ENCODE peak calls at places on chromosomes 5 and 9, in eight cellular contexts. C is cardiac fibroblast; E is glutamatergic neuron; S is AG09309; F is pancreas; K is activated CD8-positive, alpha-beta T cell treated with anti-CD3 and anti-CD28 coated beads for 36 hours; G is dorsolateral prefrontal cortex; R is A673. H is an unnamed sample.

GRCh38 chr5:14959443-14960119 is 88.0 kb upstream of the ANKH start:
- DNase-seq in C (no peak), E (no peak), S (no peak), F (no peak), K (no peak), G (no peak), R (no peak), H (peak; percentile 70)

GRCh38 chr5:1412163-1412562 is 33.1 kb downstream of the SLC6A3 start:
- DNase-seq in C (no peak), E (no peak), S (no peak), F (no peak), K (no peak), G (no peak), R (no peak), H (no peak)

GRCh38 chr9:120985759-120986353 is 59.3 kb upstream of the TRAF1 start:
- DNase-seq in C (peak; percentile 69), E (no peak), S (peak; percentile 43), F (no peak), K (no peak), G (no peak), R (peak; percentile 64), H (peak; percentile 61)

GRCh38 chr9:96621619-96622018 is 2.0 kb upstream of the CDC14B start:
- DNase-seq in C (peak; percentile 43), E (no peak), S (no peak), F (no peak), K (no peak), G (no peak), R (no peak), H (no peak)

GRCh38 chr9:13429271-13429670 is 149.8 kb upstream of the MPDZ start:
- DNase-seq in C (no peak), E (no peak), S (no peak), F (no peak), K (no peak), G (no peak), R (no peak), H (no peak)

GRCh38 chr5:120690621-120691407 is 226.7 kb downstream of the PRR16 start:
- DNase-seq in C (no peak), E (no peak), S (no peak), F (no peak), K (no peak), G (no peak), R (no peak), H (no peak)

GRCh38 chr5:132259061-132259851 is 1.8 kb downstream of the PDLIM4 start:
- DNase-seq in C (peak; percentile 93), E (peak; percentile 84), S (peak; percentile 64), F (no peak), K (no peak), G (peak; percentile 70), R (no peak), H (peak; percentile 78)

GRCh38 chr9:87750726-87751125 is 24.8 kb downstream of the CTSL start:
- DNase-seq in C (no peak), E (no peak), S (no peak), F (no peak), K (no peak), G (no peak), R (no peak), H (no peak)

GRCh38 chr5:113336975-113337374 is 97.8 kb downstream of the TSSK1B start:
- DNase-seq in C (peak; percentile 92), E (peak; percentile 18), S (peak; percentile 40), F (no peak), K (peak; percentile 11), G (no peak), R (peak; percentile 69), H (peak; percentile 81)

DNA sequence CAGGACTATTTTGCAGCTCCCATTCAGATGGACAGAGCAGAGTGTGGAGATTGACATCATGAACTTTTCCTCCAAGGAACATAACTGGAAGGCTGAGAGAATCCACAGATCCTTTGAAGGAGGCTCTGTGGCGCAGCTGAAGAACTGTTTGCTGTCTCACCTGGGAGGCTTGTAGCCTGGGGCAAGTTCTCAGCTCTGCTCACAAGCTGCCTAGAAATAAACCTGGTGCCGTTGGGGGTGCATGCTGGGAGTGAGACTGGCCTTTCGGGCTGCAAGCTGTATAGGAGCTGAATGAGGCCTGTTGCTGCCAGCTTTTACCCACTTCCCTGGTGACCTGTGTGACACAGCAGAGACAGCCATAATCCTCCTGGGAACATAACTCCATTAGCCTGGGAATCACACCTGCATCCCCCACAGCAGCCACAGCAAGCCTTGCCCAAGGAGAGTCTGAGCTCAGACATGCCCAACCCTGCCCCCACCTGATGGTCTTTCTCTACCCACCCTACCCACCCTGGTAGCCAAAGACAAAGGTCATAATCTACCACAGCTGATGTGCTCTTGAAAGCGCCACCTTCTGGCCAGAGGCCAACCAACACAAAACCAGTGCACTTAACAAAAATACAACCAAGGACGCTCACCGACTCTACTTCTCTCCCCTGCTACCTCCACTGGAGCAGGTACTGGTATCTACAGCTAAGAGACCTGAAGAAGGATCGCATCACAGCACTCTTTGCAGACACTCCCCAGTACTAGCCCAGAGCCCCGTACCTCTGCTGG is 205.1 kb upstream of the MRPS30 start:
- DNase-seq in C (no peak), E (peak; percentile 26), S (no peak), F (no peak), K (peak; percentile 11), G (no peak), R (peak; percentile 3), H (peak; percentile 30)
- TF ChIP-seq CTCF in C (no peak), E (no peak), S (no peak), F (no peak), K (no peak), G (no peak), R (no peak), H (peak; percentile 11)

DNA sequence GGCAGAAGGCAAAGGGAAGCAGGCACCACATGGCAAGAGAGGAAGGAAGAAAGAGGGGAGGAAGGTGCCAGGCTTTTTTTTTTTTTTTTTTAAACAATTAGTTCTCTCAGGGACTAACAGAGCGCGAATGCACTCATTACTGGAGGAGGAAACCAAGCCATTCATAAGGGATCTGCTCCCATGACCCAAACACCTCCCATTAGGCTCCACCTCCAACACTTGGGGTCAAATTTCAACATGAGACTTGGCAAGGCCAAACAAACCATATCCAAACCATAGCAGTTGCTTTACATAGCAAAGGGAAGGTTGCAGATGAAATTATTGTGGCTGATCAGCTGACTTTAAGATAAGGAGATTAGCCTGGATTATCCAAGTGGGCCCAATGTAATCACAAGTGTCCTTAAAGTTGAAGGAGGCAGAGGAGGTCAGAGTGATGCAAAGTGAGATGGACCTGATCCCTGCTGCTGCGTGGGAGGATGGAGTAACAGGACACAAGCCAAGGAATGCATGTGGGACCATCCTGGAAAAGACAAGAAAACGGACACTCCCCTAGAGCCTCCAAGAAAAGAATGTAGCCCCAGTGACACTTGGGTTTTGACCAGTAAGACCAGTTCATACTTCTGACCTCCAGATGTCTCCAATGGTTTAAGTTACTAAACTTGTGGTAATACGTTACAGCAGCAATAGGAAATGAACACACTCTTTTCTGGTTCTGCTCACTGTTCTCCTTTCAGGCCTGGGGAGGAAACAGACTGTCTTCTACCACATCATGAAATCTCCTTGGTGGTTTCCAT is 167.3 kb downstream of the GNAQ start:
- DNase-seq in C (peak; percentile 86), E (no peak), S (no peak), F (no peak), K (no peak), G (no peak), R (no peak), H (no peak)
- TF ChIP-seq CTCF in C (no peak), E (no peak), S (peak; percentile 2), F (no peak), K (no peak), G (no peak), R (no peak), H (no peak)

GRCh38 chr5:124736814-124737186 is 9.6 kb downstream of the ZNF608 start:
- DNase-seq in C (no peak), E (no peak), S (no peak), F (no peak), K (no peak), G (no peak), R (no peak), H (no peak)

GRCh38 chr5:124735169-124735858 is 11.1 kb downstream of the ZNF608 start:
- DNase-seq in C (peak; percentile 55), E (peak; percentile 89), S (peak; percentile 89), F (peak; percentile 38), K (no peak), G (no peak), R (peak; percentile 73), H (no peak)

GRCh38 chr5:124734574-124735168 is 11.8 kb downstream of the ZNF608 start:
- DNase-seq in C (no peak), E (no peak), S (no peak), F (no peak), K (no peak), G (no peak), R (no peak), H (no peak)

GRCh38 chr5:124737651-124738050 is 8.8 kb downstream of the ZNF608 start:
- DNase-seq in C (no peak), E (no peak), S (no peak), F (no peak), K (no peak), G (no peak), R (no peak), H (no peak)

DNA sequence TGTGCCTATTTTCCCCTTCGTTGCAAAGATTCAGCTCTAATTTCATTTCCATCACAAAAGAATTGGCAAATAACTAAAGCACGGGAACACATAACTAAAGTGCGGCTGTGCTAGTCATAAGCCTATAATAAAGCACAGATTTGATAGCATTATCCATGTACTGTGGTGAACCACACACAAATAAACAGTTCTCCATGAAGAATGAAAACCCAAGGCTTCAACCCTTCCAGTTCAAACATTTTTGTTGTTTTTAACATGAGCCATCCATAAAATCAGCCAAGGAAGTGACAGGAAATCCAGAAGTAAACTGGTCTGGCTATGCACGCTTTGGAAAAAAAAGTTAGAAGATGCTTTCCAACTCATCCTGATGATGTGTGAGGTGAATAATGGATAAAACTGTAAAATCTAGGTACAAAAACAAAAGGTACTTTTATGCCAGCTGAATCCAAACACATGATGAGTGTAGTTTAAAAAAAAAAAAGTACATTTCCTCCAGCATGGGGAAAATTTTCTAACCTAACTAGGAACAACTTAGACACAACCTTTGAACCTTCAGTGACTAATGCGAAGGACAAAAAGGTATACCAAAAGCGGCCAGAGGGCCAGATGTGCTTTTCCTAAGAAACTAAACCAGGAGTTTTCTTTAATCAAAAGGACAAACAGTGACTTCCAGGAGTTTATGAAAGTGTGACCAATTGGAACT is 10.2 kb downstream of the ZNF608 start:
- DNase-seq in C (no peak), E (no peak), S (peak; percentile 89), F (no peak), K (no peak), G (no peak), R (no peak), H (no peak)
- TF ChIP-seq CTCF in C (no peak), E (no peak), S (no peak), F (no peak), K (no peak), G (no peak), R (no peak), H (no peak)

GRCh38 chr5:181221792-181222629 is 1.1 kb upstream of the TRIM41 start:
- DNase-seq in C (peak; percentile 94), E (peak; percentile 95), S (peak; percentile 85), F (peak; percentile 95), K (peak; percentile 96), G (peak; percentile 93), R (peak; percentile 97), H (peak; percentile 98)

GRCh38 chr5:181223729-181224389 is 778 bp downstream of the TRIM41 start:
- DNase-seq in C (peak; percentile 57), E (peak; percentile 88), S (no peak), F (peak; percentile 72), K (peak; percentile 78), G (no peak), R (no peak), H (no peak)

GRCh38 chr5:181222630-181223040 is 446 bp upstream of the TRIM41 start:
- DNase-seq in C (no peak), E (no peak), S (no peak), F (no peak), K (no peak), G (no peak), R (peak; percentile 82), H (no peak)

GRCh38 chr5:181224390-181225234 is 1.5 kb downstream of the TRIM41 start:
- DNase-seq in C (no peak), E (no peak), S (no peak), F (peak; percentile 58), K (peak; percentile 48), G (no peak), R (no peak), H (no peak)

GRCh38 chr5:181223041-181223728 is at the start of gene TRIM41:
- DNase-seq in C (peak; percentile 100), E (peak; percentile 99), S (peak; percentile 93), F (peak; percentile 96), K (peak; percentile 99), G (peak; percentile 98), R (peak; percentile 98), H (peak; percentile 99)
- TF ChIP-seq CTCF in C (peak; percentile 22), E (no peak), S (peak; percentile 18), F (no peak), K (no peak), G (no peak), R (peak; percentile 10), H (no peak)

H was measured in MCF 10A.